ENCODE peak calls at places on chromosomes 3 and 15, in nine cellular contexts. Z is stomach, W is tibial nerve, C is gastrocnemius medialis, S is IMR-90, G is right lobe of liver, J is body of pancreas, K is transverse colon, L is adrenal gland. P is an unnamed sample.

GRCh38 chr3:57100046-57100695 is 39.7 kb downstream of the SPATA12 start:
- DNase-seq in Z (peak; percentile 71), S (peak; percentile 75), W (peak; percentile 63), G (peak; percentile 66), C (peak; percentile 38), L (peak; percentile 76), J (peak; percentile 77), K (peak; percentile 71), P (peak; percentile 85)

GRCh38 chr15:92655178-92655995 is at the start of gene FAM174B:
- DNase-seq in S (no peak), C (peak; percentile 47), K (peak; percentile 38), W (no peak), Z (peak; percentile 69), J (peak; percentile 82), L (peak; percentile 35), G (no peak), P (peak; percentile 61)

GRCh38 chr3:149489060-149489690 is 14.7 kb downstream of the TM4SF4 start:
- DNase-seq in W (no peak), L (no peak), K (no peak), J (no peak), S (no peak), C (no peak), Z (no peak), G (no peak), P (no peak)

GRCh38 chr3:20054549-20054987 is 14.3 kb downstream of the KAT2B start:
- DNase-seq in J (peak; percentile 54), C (peak; percentile 89), K (peak; percentile 64), Z (peak; percentile 62), W (no peak), S (peak; percentile 78), G (peak; percentile 85), L (peak; percentile 85), P (no peak)

GRCh38 chr3:134481166-134481565 is 4.6 kb downstream of the ANAPC13 start:
- DNase-seq in C (no peak), W (no peak), S (peak; percentile 59), G (no peak), Z (no peak), K (no peak), J (no peak), L (no peak), P (no peak)

GRCh38 chr3:89358281-89358680 is 250.9 kb downstream of the EPHA3 start:
- DNase-seq in C (no peak), G (no peak), W (no peak), S (no peak), Z (no peak), L (no peak), K (no peak), J (no peak), P (no peak)

GRCh38 chr3:113173102-113173501 is 38.3 kb upstream of the BOC start:
- DNase-seq in L (no peak), K (no peak), J (no peak), Z (no peak), W (no peak), C (no peak), G (no peak), S (no peak), P (no peak)

GRCh38 chr3:190432216-190432615 is 17.5 kb downstream of the TMEM207 start:
- DNase-seq in W (no peak), K (no peak), Z (no peak), J (no peak), L (no peak), G (no peak), S (peak; percentile 14), C (no peak), P (no peak)

GRCh38 chr15:31346367-31347066 is 19.9 kb downstream of the KLF13 start:
- DNase-seq in J (no peak), K (no peak), W (no peak), C (no peak), G (no peak), Z (no peak), S (no peak), L (no peak), P (no peak)

GRCh38 chr15:63203451-63204090 is 14.2 kb downstream of the RAB8B start:
- DNase-seq in G (no peak), S (peak; percentile 76), Z (no peak), L (no peak), K (no peak), C (no peak), J (no peak), W (no peak), P (no peak)

GRCh38 chr15:39461536-39462140 is 119.2 kb upstream of the THBS1 start:
- DNase-seq in L (no peak), G (no peak), K (no peak), Z (no peak), W (no peak), J (peak; percentile 43), C (peak; percentile 33), S (no peak), P (peak; percentile 74)

GRCh38 chr15:73704869-73705645 is 20.9 kb downstream of the CD276 start:
- DNase-seq in W (peak; percentile 42), S (peak; percentile 28), L (peak; percentile 62), Z (peak; percentile 67), G (peak; percentile 60), J (peak; percentile 70), C (peak; percentile 45), K (peak; percentile 72), P (peak; percentile 82)

GRCh38 chr3:181210275-181210674 is 220.7 kb upstream of the DNAJC19 start:
- DNase-seq in Z (no peak), G (no peak), K (no peak), C (no peak), S (peak; percentile 15), W (no peak), L (no peak), J (no peak), P (no peak)

GRCh38 chr15:76185716-76186115 is 125.6 kb downstream of the ETFA start:
- DNase-seq in W (no peak), Z (peak; percentile 49), C (peak; percentile 60), G (no peak), K (no peak), J (peak; percentile 37), S (peak; percentile 75), L (no peak), P (no peak)

GRCh38 chr15:25327671-25328070 is 111.2 kb downstream of the UBE3A start:
- DNase-seq in S (no peak), Z (no peak), G (no peak), C (no peak), J (no peak), L (no peak), K (peak; percentile 9), W (no peak), P (no peak)

DNA sequence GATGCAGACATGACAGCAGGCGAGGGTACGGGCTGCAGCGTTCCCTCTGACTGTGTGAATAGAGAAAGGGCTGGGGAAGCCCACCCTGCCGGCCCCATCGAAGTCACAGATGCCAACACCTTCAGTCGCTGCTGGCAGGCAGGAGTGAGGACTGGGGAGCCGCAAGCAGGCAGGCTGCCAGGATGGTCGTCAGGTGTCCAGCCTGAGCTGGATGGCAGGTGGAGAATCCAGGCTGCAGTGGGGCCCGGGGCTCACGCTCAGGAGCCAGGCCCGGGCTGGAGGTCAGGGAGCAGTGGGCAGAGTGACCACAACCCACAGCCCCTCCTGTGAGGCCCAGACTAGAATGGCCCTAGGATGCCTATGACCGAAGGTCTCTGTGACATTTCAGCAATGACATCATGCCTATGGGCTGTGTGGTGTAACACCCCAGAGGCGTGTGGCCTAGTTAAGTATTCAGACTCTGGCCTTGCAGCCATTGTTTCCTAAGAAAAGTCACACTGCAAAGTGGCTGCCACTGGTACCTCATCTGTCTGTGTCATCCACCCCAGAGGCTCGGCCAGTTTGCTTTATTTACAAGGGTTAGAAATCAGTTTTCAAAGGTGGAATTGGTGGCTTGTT is 15.7 kb downstream of the PRR23E start:
- DNase-seq in J (no peak), Z (peak; percentile 24), S (no peak), C (no peak), W (no peak), K (no peak), G (no peak), L (no peak), P (no peak)
- H3K4me1 ChIP-seq in J (no peaks in the 10 kb centered on the region), Z (no peaks in the 10 kb centered on the region), S (no peaks in the 10 kb centered on the region), C (no peaks in the 10 kb centered on the region), W (no peaks in the 10 kb centered on the region), K (no peaks in the 10 kb centered on the region), G (no peaks in the 10 kb centered on the region), L (no peaks in the 10 kb centered on the region), P (no peaks in the 10 kb centered on the region)

GRCh38 chr3:196179380-196180308 is 31.6 kb downstream of the ZDHHC19 start:
- DNase-seq in L (no peak), Z (no peak), S (peak; percentile 77), K (peak; percentile 52), J (no peak), G (no peak), C (peak; percentile 77), W (no peak), P (no peak)
- TF ChIP-seq POLR2A in L (no peak), Z (no peak), S (no peak), K (peak; percentile 22), J (no peak), G (no peak), C (no peak), W (no peak), P (no peak)

GRCh38 chr3:43856761-43857160 is 166.0 kb downstream of the ABHD5 start:
- DNase-seq in C (no peak), S (no peak), K (no peak), J (no peak), G (no peak), W (no peak), Z (no peak), L (no peak), P (no peak)

GRCh38 chr3:43855674-43856299 is 165.0 kb downstream of the ABHD5 start:
- DNase-seq in W (no peak), S (peak; percentile 56), G (peak; percentile 68), K (peak; percentile 70), Z (peak; percentile 69), J (peak; percentile 65), L (peak; percentile 64), C (no peak), P (peak; percentile 36)

GRCh38 chr3:43857361-43858051 is 166.8 kb downstream of the ABHD5 start:
- DNase-seq in S (peak; percentile 35), J (no peak), G (no peak), W (no peak), C (no peak), L (no peak), K (no peak), Z (no peak), P (no peak)

GRCh38 chr3:43854916-43855315 is 164.2 kb downstream of the ABHD5 start:
- DNase-seq in S (no peak), J (no peak), L (no peak), G (no peak), C (no peak), K (no peak), W (no peak), Z (no peak), P (no peak)

GRCh38 chr3:43856351-43856750 is 165.6 kb downstream of the ABHD5 start:
- DNase-seq in L (no peak), S (no peak), K (no peak), G (no peak), W (no peak), Z (no peak), C (no peak), J (no peak), P (no peak)
- H3K4me3 ChIP-seq in L (no peak overlapping the region), S (no peak overlapping the region), K (no peak overlapping the region), G (no peak overlapping the region), W (no peak overlapping the region), Z (no peak overlapping the region), C (no peak overlapping the region), J (no peak overlapping the region), P (no peak overlapping the region)

DNA sequence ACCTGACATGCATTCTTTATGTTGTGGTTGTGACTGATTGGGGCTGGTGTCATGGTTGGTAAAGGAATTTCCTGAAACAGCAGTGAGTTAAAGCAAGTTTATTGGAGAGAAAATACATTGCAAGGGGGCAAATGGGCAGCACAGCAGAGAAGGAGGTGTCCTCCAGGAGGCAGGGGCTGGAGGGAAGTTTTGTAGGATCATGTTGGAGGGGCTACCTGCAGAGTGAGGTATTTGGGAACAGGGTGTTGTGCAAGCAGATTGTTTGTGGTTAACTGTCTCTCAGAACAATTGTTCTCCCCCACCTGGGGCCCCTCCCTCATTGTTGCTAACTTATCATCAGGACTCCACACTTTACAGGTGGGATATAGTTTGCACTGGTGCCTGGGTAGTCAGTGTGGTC is 196.0 kb downstream of the NSUN3 start:
- DNase-seq in C (no peak), K (no peak), W (no peak), J (no peak), G (no peak), L (no peak), S (no peak), Z (no peak), P (no peak)
- H3K4me1 ChIP-seq in C (no peaks in the 10 kb centered on the region), K (no peaks in the 10 kb centered on the region), W (no peaks in the 10 kb centered on the region), J (no peaks in the 10 kb centered on the region), G (no peaks in the 10 kb centered on the region), L (no peaks in the 10 kb centered on the region), S (no peaks in the 10 kb centered on the region), Z (no peaks in the 10 kb centered on the region), P (no peaks in the 10 kb centered on the region)

P was measured in ovary.